ENCODE peak calls at places on chromosomes 4 and X, in four cellular contexts. I, U, L and S are unnamed samples.

GRCh38 chr4:121454251-121454979 is 73.6 kb upstream of the QRFPR start:
- DNase-seq in I (no peak), U (no peak), L (no peak), S (no peak)

GRCh38 chrX:27735914-27736313 is 71.9 kb upstream of the MAGEB10 start:
- DNase-seq in I (no peak), U (no peak), L (no peak), S (peak; percentile 29)

GRCh38 chrX:46279925-46280313 is 265.3 kb downstream of the ZNF674 start:
- DNase-seq in I (peak; percentile 45), U (peak; percentile 60), L (no peak), S (no peak)

GRCh38 chr4:7853271-7853670 is 86.4 kb downstream of the AFAP1 start:
- DNase-seq in I (no peak), U (no peak), L (no peak), S (no peak)

GRCh38 chr4:180028682-180029081 is 2214.5 kb upstream of the TENM3 start:
- DNase-seq in I (no peak), U (peak; percentile 3), L (no peak), S (peak; percentile 74)

GRCh38 chr4:123064390-123064789 is 142.0 kb upstream of the NUDT6 start:
- DNase-seq in I (no peak), U (peak; percentile 10), L (no peak), S (no peak)

GRCh38 chr4:53640576-53641459 is 49.5 kb upstream of the LNX1 start:
- DNase-seq in I (no peak), U (no peak), L (no peak), S (peak; percentile 19)

GRCh38 chr4:3851211-3851610 is 85.0 kb downstream of the ADRA2C start:
- DNase-seq in I (peak; percentile 80), U (no peak), L (no peak), S (peak; percentile 27)

GRCh38 chrX:150143721-150144440 is 205.6 kb upstream of the EOLA2 start:
- DNase-seq in I (no peak), U (no peak), L (no peak), S (no peak)

GRCh38 chrX:51496501-51497291 is at the start of gene NUDT11:
- DNase-seq in I (peak; percentile 60), U (no peak), L (peak; percentile 19), S (peak; percentile 67)

GRCh38 chrX:72110051-72110926 is 21.4 kb downstream of the RTL5 start:
- DNase-seq in I (no peak), U (no peak), L (no peak), S (no peak)

GRCh38 chr4:16067515-16067914 is 16.3 kb downstream of the PROM1 start:
- DNase-seq in I (no peak), U (no peak), L (no peak), S (no peak)

GRCh38 chr4:81724925-81725329 is 253.2 kb upstream of the RASGEF1B start:
- DNase-seq in I (no peak), U (no peak), L (peak; percentile 37), S (peak; percentile 89)

GRCh38 chr4:176090115-176090514 is 24.5 kb downstream of the WDR17 start:
- DNase-seq in I (no peak), U (no peak), L (no peak), S (no peak)

GRCh38 chrX:38375888-38376287 is 23.5 kb downstream of the OTC start:
- DNase-seq in I (no peak), U (no peak), L (no peak), S (peak; percentile 21)

GRCh38 chrX:104697264-104697663 is 131.3 kb downstream of the IL1RAPL2 start:
- DNase-seq in I (no peak), U (no peak), L (no peak), S (no peak)

GRCh38 chr4:104425948-104426347 is 68.7 kb downstream of the CXXC4 start:
- DNase-seq in I (no peak), U (no peak), L (no peak), S (no peak)

GRCh38 chr4:112704991-112705845 is 68.3 kb downstream of the LARP7 start:
- DNase-seq in I (peak; percentile 65), U (peak; percentile 9), L (no peak), S (no peak)

GRCh38 chrX:19875051-19875432 is 12.4 kb downstream of the SH3KBP1 start:
- DNase-seq in I (peak; percentile 8), U (no peak), L (no peak), S (no peak)

GRCh38 chr4:53861856-53862610 is 202.4 kb downstream of the CHIC2 start:
- DNase-seq in I (peak; percentile 81), U (peak; percentile 59), L (no peak), S (no peak)

GRCh38 chr4:164847967-164848649 is 28.9 kb upstream of the APELA start:
- DNase-seq in I (no peak), U (no peak), L (no peak), S (no peak)

GRCh38 chrX:132467029-132467428 is 21.8 kb downstream of the MBNL3 start:
- DNase-seq in I (no peak), U (no peak), L (no peak), S (no peak)

GRCh38 chr4:107757860-107758476 is 37.9 kb upstream of the PAPSS1 start:
- DNase-seq in I (peak; percentile 16), U (peak; percentile 25), L (no peak), S (peak; percentile 75)

GRCh38 chr4:137641554-137641953 is 109.3 kb upstream of the PCDH18 start:
- DNase-seq in I (no peak), U (no peak), L (no peak), S (no peak)

GRCh38 chr4:8112036-8112576 is 46.5 kb downstream of the ABLIM2 start:
- DNase-seq in I (no peak), U (no peak), L (no peak), S (no peak)

GRCh38 chrX:115649461-115650063 is 88.6 kb downstream of the PLS3 start:
- DNase-seq in I (no peak), U (no peak), L (no peak), S (no peak)

GRCh38 chrX:133302775-133303445 is 84.8 kb upstream of the TFDP3 start:
- DNase-seq in I (no peak), U (no peak), L (no peak), S (no peak)

GRCh38 chrX:105191878-105192277 is 28.6 kb downstream of the TEX13A start:
- DNase-seq in I (no peak), U (no peak), L (no peak), S (peak; percentile 15)

GRCh38 chrX:39491548-39492297 is 606.0 kb downstream of the BCOR start:
- DNase-seq in I (no peak), U (no peak), L (peak; percentile 16), S (peak; percentile 6)